ENCODE peak calls at places on chromosomes 5 and 9, in six cellular contexts. O is upper lobe of left lung, X is GM12878, B is K562, V is A549, L is HepG2. E is an unnamed sample.

GRCh38 chr5:39207628-39208027 is 11.7 kb downstream of the FYB1 start:
- ATAC-seq in O (no peak), X (no peak), B (no peak), V (no peak), L (no peak), E (no peak)

GRCh38 chr9:70021026-70021571 is 22.5 kb upstream of the MAMDC2 start:
- ATAC-seq in O (no peak), X (no peak), B (no peak), V (no peak), L (no peak), E (no peak)

GRCh38 chr5:75707911-75708509 is 9.2 kb downstream of the POC5 start:
- ATAC-seq in O (no peak), X (no peak), B (peak), V (no peak), L (no peak), E (no peak)

GRCh38 chr5:178212241-178213002 is 8.1 kb downstream of the HNRNPAB start:
- ATAC-seq in O (no peak), X (peak), B (peak), V (no peak), L (peak), E (no peak)

GRCh38 chr5:21688655-21689054 is 1164.5 kb downstream of the CDH12 start:
- ATAC-seq in O (no peak), X (no peak), B (no peak), V (no peak), L (no peak), E (no peak)

GRCh38 chr9:16871358-16872151 is 1.1 kb upstream of the BNC2 start:
- ATAC-seq in O (peak), X (peak), B (no peak), V (peak), L (peak), E (peak)

GRCh38 chr9:122202099-122202498 is 26.7 kb downstream of the LHX6 start:
- ATAC-seq in O (no peak), X (no peak), B (no peak), V (no peak), L (no peak), E (no peak)

GRCh38 chr9:116471093-116471906 is 215.8 kb upstream of the TRIM32 start:
- ATAC-seq in O (no peak), X (no peak), B (peak), V (no peak), L (no peak), E (no peak)

GRCh38 chr9:33124716-33125378 is 42.3 kb downstream of the B4GALT1 start:
- ATAC-seq in O (no peak), X (peak), B (no peak), V (no peak), L (no peak), E (no peak)

GRCh38 chr5:143889986-143890385 is 78.0 kb downstream of the HMHB1 start:
- ATAC-seq in O (no peak), X (no peak), B (no peak), V (no peak), L (no peak), E (no peak)

GRCh38 chr5:112931473-112931872 is 9.4 kb upstream of the REEP5 start:
- ATAC-seq in O (no peak), X (peak), B (peak), V (no peak), L (no peak), E (no peak)

GRCh38 chr9:124784503-124784902 is 7.6 kb downstream of the OLFML2A start:
- ATAC-seq in O (no peak), X (no peak), B (no peak), V (no peak), L (no peak), E (peak)

GRCh38 chr5:34016750-34017149 is 8.9 kb upstream of the AMACR start:
- ATAC-seq in O (no peak), X (no peak), B (no peak), V (no peak), L (no peak), E (no peak)

GRCh38 chr5:36734422-36734821 is 128.0 kb downstream of the SLC1A3 start:
- ATAC-seq in O (no peak), X (peak), B (peak), V (peak), L (peak), E (no peak)
- TF ChIP-seq CTCF in O (no peak), X (peak), B (peak), V (peak), L (peak), E (no peak)

GRCh38 chr9:91445135-91445534 is 21.5 kb upstream of the NFIL3 start:
- ATAC-seq in O (no peak), X (no peak), B (no peak), V (no peak), L (no peak), E (no peak)

GRCh38 chr9:91443994-91444392 is 20.4 kb upstream of the NFIL3 start:
- ATAC-seq in O (no peak), X (no peak), B (no peak), V (no peak), L (no peak), E (no peak)

DNA sequence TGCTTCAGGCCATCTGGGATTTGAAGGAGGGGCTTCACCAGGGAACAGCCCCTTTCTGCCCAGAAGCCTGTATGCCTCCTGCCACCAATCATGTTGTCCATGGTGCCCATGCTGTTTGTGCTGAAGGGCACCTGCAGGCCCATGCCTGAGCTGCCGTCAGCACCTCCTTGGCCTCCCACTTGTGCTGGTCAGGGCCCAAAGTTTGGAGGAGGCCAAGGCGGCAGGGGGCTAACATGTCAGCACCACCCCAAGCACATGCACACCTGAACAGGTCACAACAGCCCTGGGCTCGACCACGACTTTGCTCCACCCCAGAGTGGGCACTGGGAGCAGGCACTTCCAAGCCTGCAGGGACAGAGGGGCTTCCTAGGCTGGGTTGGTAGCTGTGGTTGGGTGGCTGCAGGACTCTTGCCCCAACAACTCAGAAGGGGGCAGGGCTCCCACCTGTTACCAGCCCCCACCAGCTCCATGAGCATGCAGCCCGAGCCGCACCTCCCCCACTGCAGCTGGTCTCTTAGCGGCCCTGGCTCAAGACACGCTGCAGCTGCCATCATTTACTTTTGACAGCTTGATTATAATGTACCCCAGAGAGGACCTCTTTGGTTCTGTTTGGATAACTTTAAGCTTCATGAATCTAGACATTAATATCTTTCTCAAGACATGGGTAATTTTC is 19.8 kb upstream of the NFIL3 start:
- ATAC-seq in O (peak), X (no peak), B (no peak), V (no peak), L (no peak), E (no peak)
- TF ChIP-seq EP300 in O (no peak), X (no peak), B (no peak), V (no peak), L (no peak), E (no peak)

GRCh38 chr9:93095205-93096130 is 549 bp upstream of the CARD19 start:
- ATAC-seq in O (peak), X (peak), B (peak), V (peak), L (peak), E (peak)
- H3K27ac ChIP-seq in O (peak), X (peak), B (peak), V (peak), L (peak), E (peak)

DNA sequence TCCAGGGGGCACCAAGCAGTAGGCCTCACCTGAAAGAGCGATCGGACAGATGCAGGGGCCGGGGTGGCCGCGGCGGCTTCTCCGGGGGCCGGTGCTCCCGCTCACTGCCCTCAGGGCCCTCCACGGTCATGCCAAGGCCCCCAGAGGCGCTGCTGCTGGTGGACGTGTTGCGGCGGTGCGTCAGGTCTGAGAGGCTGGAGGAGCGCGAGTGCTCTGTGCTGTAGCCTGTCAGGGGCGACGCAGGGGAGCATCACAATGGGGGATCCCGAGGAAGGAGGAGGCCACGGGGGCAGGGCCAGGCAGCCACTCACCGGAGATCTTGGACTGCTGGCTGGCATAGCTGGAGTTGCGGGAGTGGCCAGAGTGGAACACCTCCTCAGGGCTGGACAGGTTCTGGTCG is 7.7 kb upstream of the DPM2 start:
- ATAC-seq in O (no peak), X (no peak), B (no peak), V (no peak), L (no peak), E (no peak)
- TF ChIP-seq CTCF in O (no peak), X (no peak), B (no peak), V (no peak), L (no peak), E (no peak)

GRCh38 chr9:100413839-100414420 is 13.0 kb upstream of the MSANTD3 start:
- ATAC-seq in O (no peak), X (no peak), B (no peak), V (no peak), L (no peak), E (no peak)

GRCh38 chr9:100409176-100409556 is 17.8 kb upstream of the MSANTD3 start:
- ATAC-seq in O (no peak), X (peak), B (no peak), V (no peak), L (no peak), E (no peak)

GRCh38 chr9:100408541-100409175 is 18.3 kb upstream of the MSANTD3 start:
- ATAC-seq in O (no peak), X (no peak), B (no peak), V (no peak), L (no peak), E (no peak)

GRCh38 chr9:100406962-100407361 is 20.0 kb upstream of the MSANTD3 start:
- ATAC-seq in O (no peak), X (no peak), B (peak), V (no peak), L (no peak), E (no peak)

GRCh38 chr9:100411472-100412270 is 15.3 kb upstream of the MSANTD3 start:
- ATAC-seq in O (peak), X (peak), B (no peak), V (peak), L (peak), E (peak)
- TF ChIP-seq EP300 in O (no peak), X (no peak), B (no peak), V (no peak), L (no peak), E (no peak)

GRCh38 chr5:68652507-68652906 is 437.0 kb downstream of the PIK3R1 start:
- ATAC-seq in O (no peak), X (no peak), B (no peak), V (no peak), L (no peak), E (peak)
- H3K27ac ChIP-seq in O (no peak), X (no peak), B (no peak), V (no peak), L (no peak), E (no peak)